ENCODE peak calls at places on chromosomes 5 and 9, in five cellular contexts. One of them, this sample, is unnamed.

GRCh38 chr5:146588331-146588730 is 72.3 kb upstream of the GPR151 start:
- DNase-seq in mesendoderm: no peak
- DNase-seq in H9: no peak
- DNase-seq in neuronal stem cell: no peak
- DNase-seq in IMR-90: no peak
- DNase-seq in this sample: no peak

GRCh38 chr9:36210722-36211121 is 20.0 kb downstream of the CLTA start:
- DNase-seq in neuronal stem cell: no peak
- DNase-seq in H9: no peak
- DNase-seq in mesendoderm: no peak
- DNase-seq in IMR-90: no peak
- DNase-seq in this sample: no peak

GRCh38 chr9:115668506-115668905 is 485.1 kb upstream of the PAPPA start:
- DNase-seq in IMR-90: peak; percentile 94
- DNase-seq in mesendoderm: peak; percentile 27
- DNase-seq in H9: no peak
- DNase-seq in neuronal stem cell: no peak
- DNase-seq in this sample: peak; percentile 78

GRCh38 chr5:95808686-95809413 is 13.7 kb downstream of the GLRX start:
- DNase-seq in mesendoderm: no peak
- DNase-seq in IMR-90: peak; percentile 52
- DNase-seq in H9: no peak
- DNase-seq in neuronal stem cell: no peak
- DNase-seq in this sample: no peak

GRCh38 chr9:18297532-18297872 is 176.5 kb upstream of the ADAMTSL1 start:
- DNase-seq in IMR-90: no peak
- DNase-seq in H9: peak; percentile 56
- DNase-seq in mesendoderm: peak; percentile 83
- DNase-seq in neuronal stem cell: no peak
- DNase-seq in this sample: peak; percentile 1

GRCh38 chr5:133670336-133670735 is 58.0 kb upstream of the FSTL4 start:
- DNase-seq in neuronal stem cell: no peak
- DNase-seq in mesendoderm: no peak
- DNase-seq in IMR-90: no peak
- DNase-seq in H9: no peak
- DNase-seq in this sample: no peak

GRCh38 chr5:103090791-103091190 is 29.1 kb downstream of the GIN1 start:
- DNase-seq in neuronal stem cell: no peak
- DNase-seq in IMR-90: no peak
- DNase-seq in H9: no peak
- DNase-seq in mesendoderm: no peak
- DNase-seq in this sample: no peak

GRCh38 chr5:9338796-9339195 is 207.1 kb downstream of the SEMA5A start:
- DNase-seq in H9: no peak
- DNase-seq in IMR-90: peak; percentile 57
- DNase-seq in mesendoderm: no peak
- DNase-seq in neuronal stem cell: no peak
- DNase-seq in this sample: no peak

GRCh38 chr5:68449380-68449779 is 233.8 kb downstream of the PIK3R1 start:
- DNase-seq in neuronal stem cell: no peak
- DNase-seq in IMR-90: no peak
- DNase-seq in mesendoderm: no peak
- DNase-seq in H9: no peak
- DNase-seq in this sample: no peak

GRCh38 chr5:80204808-80205614 is 50.8 kb downstream of the SERINC5 start:
- DNase-seq in IMR-90: peak; percentile 76
- DNase-seq in mesendoderm: peak; percentile 86
- DNase-seq in H9: no peak
- DNase-seq in neuronal stem cell: no peak
- DNase-seq in this sample: peak; percentile 62

GRCh38 chr9:137254624-137255447 is at the start of gene NELFB:
- DNase-seq in H9: peak; percentile 90
- DNase-seq in IMR-90: peak; percentile 77
- DNase-seq in mesendoderm: peak; percentile 88
- DNase-seq in neuronal stem cell: peak; percentile 91
- DNase-seq in this sample: peak; percentile 94

GRCh38 chr9:98330831-98331230 is 75.4 kb upstream of the TBC1D2 start:
- DNase-seq in IMR-90: peak; percentile 97
- DNase-seq in H9: no peak
- DNase-seq in mesendoderm: no peak
- DNase-seq in neuronal stem cell: no peak
- DNase-seq in this sample: no peak

GRCh38 chr5:143083006-143083405 is 312.8 kb downstream of the ARHGAP26 start:
- DNase-seq in mesendoderm: no peak
- DNase-seq in H9: no peak
- DNase-seq in neuronal stem cell: no peak
- DNase-seq in IMR-90: no peak
- DNase-seq in this sample: no peak

GRCh38 chr5:131218392-131218791 is 45.5 kb upstream of the CDC42SE2 start:
- DNase-seq in mesendoderm: no peak
- DNase-seq in H9: no peak
- DNase-seq in IMR-90: peak; percentile 89
- DNase-seq in neuronal stem cell: no peak
- DNase-seq in this sample: peak; percentile 91

GRCh38 chr5:69078921-69079537 is 14.8 kb upstream of the SLC30A5 start:
- DNase-seq in H9: no peak
- DNase-seq in mesendoderm: no peak
- DNase-seq in neuronal stem cell: no peak
- DNase-seq in IMR-90: no peak
- DNase-seq in this sample: no peak

GRCh38 chr5:668299-668995 is 24.7 kb downstream of the TPPP start:
- DNase-seq in IMR-90: no peak
- DNase-seq in neuronal stem cell: no peak
- DNase-seq in mesendoderm: no peak
- DNase-seq in H9: no peak
- DNase-seq in this sample: no peak

GRCh38 chr9:68505681-68506409 is 34.8 kb downstream of the TMEM252 start:
- DNase-seq in mesendoderm: no peak
- DNase-seq in IMR-90: no peak
- DNase-seq in neuronal stem cell: no peak
- DNase-seq in H9: no peak
- DNase-seq in this sample: no peak

GRCh38 chr9:95570646-95571045 is 53.9 kb upstream of the PTCH1 start:
- DNase-seq in neuronal stem cell: no peak
- DNase-seq in mesendoderm: peak; percentile 89
- DNase-seq in H9: no peak
- DNase-seq in IMR-90: no peak
- DNase-seq in this sample: peak; percentile 43

GRCh38 chr5:151523335-151523734 is 67.8 kb downstream of the FAT2 start:
- DNase-seq in mesendoderm: peak; percentile 84
- DNase-seq in H9: peak; percentile 74
- DNase-seq in neuronal stem cell: peak; percentile 35
- DNase-seq in IMR-90: peak; percentile 55
- DNase-seq in this sample: peak; percentile 75

GRCh38 chr9:134187821-134188420 is 23.6 kb upstream of the RNU6ATAC start:
- DNase-seq in mesendoderm: no peak
- DNase-seq in H9: no peak
- DNase-seq in neuronal stem cell: no peak
- DNase-seq in IMR-90: no peak
- DNase-seq in this sample: no peak

GRCh38 chr9:134188421-134189166 is 24.2 kb upstream of the RNU6ATAC start:
- DNase-seq in neuronal stem cell: no peak
- DNase-seq in H9: no peak
- DNase-seq in mesendoderm: no peak
- DNase-seq in IMR-90: no peak
- DNase-seq in this sample: no peak

GRCh38 chr9:134189475-134190231 is 25.3 kb upstream of the RNU6ATAC start:
- DNase-seq in mesendoderm: no peak
- DNase-seq in neuronal stem cell: no peak
- DNase-seq in H9: no peak
- DNase-seq in IMR-90: no peak
- DNase-seq in this sample: no peak

GRCh38 chr9:134190232-134191121 is 26.1 kb upstream of the RNU6ATAC start:
- DNase-seq in neuronal stem cell: no peak
- DNase-seq in mesendoderm: no peak
- DNase-seq in H9: no peak
- DNase-seq in IMR-90: no peak
- DNase-seq in this sample: no peak

GRCh38 chr9:134189167-134189474 is 24.8 kb upstream of the RNU6ATAC start:
- DNase-seq in H9: no peak
- DNase-seq in mesendoderm: peak; percentile 19
- DNase-seq in neuronal stem cell: no peak
- DNase-seq in IMR-90: no peak
- DNase-seq in this sample: no peak
- H2BK120ac ChIP-seq in H9: no peak overlapping the region
- H2BK120ac ChIP-seq in mesendoderm: no peak overlapping the region
- H2BK120ac ChIP-seq in neuronal stem cell: no peak overlapping the region
- H2BK120ac ChIP-seq in IMR-90: no peak overlapping the region
- H2BK120ac ChIP-seq in this sample: no peak overlapping the region

DNA sequence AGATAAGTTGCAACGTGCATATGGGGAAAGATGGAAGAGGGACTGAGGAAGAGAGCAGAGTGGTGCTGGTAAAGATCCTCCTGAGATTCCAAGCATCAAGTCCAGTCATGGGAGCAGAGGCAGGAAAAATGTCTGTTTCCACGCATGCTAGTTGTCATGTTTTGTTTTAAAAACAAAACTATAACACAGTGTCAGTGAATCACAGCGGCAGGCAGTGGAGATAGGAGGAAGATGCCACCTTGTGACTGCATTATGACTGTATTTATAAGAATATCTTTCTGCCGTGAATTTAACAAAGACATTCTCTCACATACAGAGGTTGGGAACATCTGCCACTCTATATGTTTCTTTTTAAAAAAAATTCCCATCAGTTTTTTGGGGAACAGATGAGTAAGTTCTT is 3.7 kb upstream of the SVEP1 start:
- DNase-seq in mesendoderm: no peak
- DNase-seq in neuronal stem cell: no peak
- DNase-seq in IMR-90: peak; percentile 71
- DNase-seq in H9: no peak
- DNase-seq in this sample: no peak
- H2BK120ac ChIP-seq in mesendoderm: no peak overlapping the region
- H2BK120ac ChIP-seq in neuronal stem cell: no peak overlapping the region
- H2BK120ac ChIP-seq in IMR-90: peak overlapping the region; percentile 90
- H2BK120ac ChIP-seq in H9: no peak overlapping the region
- H2BK120ac ChIP-seq in this sample: no peak overlapping the region

DNA sequence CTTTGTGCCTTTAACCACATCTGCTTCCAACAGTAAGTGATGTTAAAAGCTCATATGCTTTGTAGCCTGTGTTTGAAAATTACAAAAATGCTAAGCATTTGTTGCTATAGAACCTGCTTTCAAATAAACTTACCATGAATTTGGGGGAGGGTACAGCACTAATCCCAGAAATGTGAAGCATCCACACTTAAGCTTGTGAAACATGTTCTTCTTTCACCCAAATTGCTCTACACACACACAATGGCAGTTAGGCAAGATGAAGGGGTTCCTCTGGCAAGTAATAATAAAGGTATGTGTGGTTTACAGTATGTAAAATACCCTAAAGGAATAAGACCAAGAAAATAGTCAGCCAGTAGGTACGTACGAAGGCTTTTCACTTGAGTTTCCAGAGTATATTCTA is 165.6 kb downstream of the SMARCA2 start:
- DNase-seq in IMR-90: peak; percentile 27
- DNase-seq in mesendoderm: peak; percentile 79
- DNase-seq in H9: no peak
- DNase-seq in neuronal stem cell: no peak
- DNase-seq in this sample: peak; percentile 38
- H2BK120ac ChIP-seq in IMR-90: no peak overlapping the region
- H2BK120ac ChIP-seq in mesendoderm: no peak overlapping the region
- H2BK120ac ChIP-seq in H9: no peak overlapping the region
- H2BK120ac ChIP-seq in neuronal stem cell: no peak overlapping the region
- H2BK120ac ChIP-seq in this sample: no peak overlapping the region

GRCh38 chr5:34499001-34499734 is 157.0 kb upstream of the RAI14 start:
- DNase-seq in H9: no peak
- DNase-seq in mesendoderm: no peak
- DNase-seq in IMR-90: peak; percentile 90
- DNase-seq in neuronal stem cell: no peak
- DNase-seq in this sample: peak; percentile 19
- H2BK120ac ChIP-seq in H9: no peak overlapping the region
- H2BK120ac ChIP-seq in mesendoderm: no peak overlapping the region
- H2BK120ac ChIP-seq in IMR-90: peak overlapping the region; percentile 100
- H2BK120ac ChIP-seq in neuronal stem cell: no peak overlapping the region
- H2BK120ac ChIP-seq in this sample: no peak overlapping the region